ENCODE peak calls at places on chromosomes 11 and 22, in eight cellular contexts. X is osteoblast; Q is activated naive CD4-positive, alpha-beta T cell; V is adrenal gland; S is endothelial cell; L is dermis blood vessel endothelial cell; I is cardiac fibroblast; M is naive thymus-derived CD4-positive, alpha-beta T cell. U is an unnamed sample.

GRCh38 chr11:65649656-65650546 is 12.0 kb downstream of the SIPA1 start:
- DNase-seq in X (peak), Q (no peak), V (no peak), S (no peak), L (no peak), I (no peak), M (no peak), U (no peak)

GRCh38 chr22:24807284-24807950 is 1.4 kb downstream of the SGSM1 start:
- DNase-seq in X (peak), Q (no peak), V (peak), S (peak), L (no peak), I (peak), M (peak), U (peak)

GRCh38 chr11:123478352-123478986 is 48.4 kb downstream of the GRAMD1B start:
- DNase-seq in X (peak), Q (no peak), V (peak), S (peak), L (peak), I (peak), M (peak), U (peak)

GRCh38 chr11:69563946-69564780 is 76.8 kb upstream of the CCND1 start:
- DNase-seq in X (no peak), Q (no peak), V (no peak), S (no peak), L (no peak), I (no peak), M (no peak), U (no peak)

GRCh38 chr22:40434745-40435144 is 64.4 kb downstream of the SGSM3 start:
- DNase-seq in X (no peak), Q (no peak), V (no peak), S (no peak), L (no peak), I (no peak), M (no peak), U (no peak)

GRCh38 chr11:63504054-63504453 is 1.8 kb upstream of the LGALS12 start:
- DNase-seq in X (no peak), Q (no peak), V (no peak), S (no peak), L (no peak), I (no peak), M (no peak), U (no peak)

GRCh38 chr11:62601114-62601363 is 626 bp downstream of the MTA2 start:
- DNase-seq in X (peak), Q (peak), V (peak), S (no peak), L (peak), I (no peak), M (no peak), U (no peak)

GRCh38 chr22:38327805-38328204 is 10.6 kb upstream of the CSNK1E start:
- DNase-seq in X (peak), Q (no peak), V (no peak), S (no peak), L (peak), I (peak), M (no peak), U (no peak)

GRCh38 chr11:131944709-131945108 is 574.3 kb downstream of the NTM start:
- DNase-seq in X (no peak), Q (no peak), V (no peak), S (no peak), L (no peak), I (peak), M (no peak), U (no peak)

GRCh38 chr11:130486981-130487380 is 38.5 kb downstream of the ADAMTS15 start:
- DNase-seq in X (no peak), Q (no peak), V (no peak), S (no peak), L (no peak), I (no peak), M (no peak), U (no peak)

GRCh38 chr11:104405277-104405676 is 241.3 kb upstream of the PDGFD start:
- DNase-seq in X (no peak), Q (no peak), V (no peak), S (no peak), L (no peak), I (no peak), M (no peak), U (no peak)

GRCh38 chr22:22593964-22594656 is 35.0 kb upstream of the PRAME start:
- DNase-seq in X (no peak), Q (peak), V (peak), S (peak), L (peak), I (peak), M (peak), U (peak)

GRCh38 chr11:10096987-10097386 is 197.0 kb downstream of the SBF2 start:
- DNase-seq in X (no peak), Q (no peak), V (no peak), S (no peak), L (peak), I (no peak), M (no peak), U (no peak)

GRCh38 chr11:34682822-34683221 is 61.9 kb downstream of the EHF start:
- DNase-seq in X (no peak), Q (no peak), V (no peak), S (no peak), L (peak), I (no peak), M (no peak), U (no peak)

GRCh38 chr11:12098601-12099000 is 11.8 kb upstream of the MICAL2 start:
- DNase-seq in X (no peak), Q (no peak), V (no peak), S (no peak), L (no peak), I (no peak), M (no peak), U (no peak)

GRCh38 chr11:72319261-72319660 is 75.3 kb upstream of the PHOX2A start:
- DNase-seq in X (no peak), Q (no peak), V (no peak), S (no peak), L (no peak), I (no peak), M (no peak), U (no peak)

GRCh38 chr11:86484795-86485166 is 110.1 kb downstream of the CCDC81 start:
- DNase-seq in X (no peak), Q (no peak), V (no peak), S (no peak), L (peak), I (no peak), M (no peak), U (no peak)

GRCh38 chr22:36417281-36417686 is 29.5 kb upstream of the MYH9 start:
- DNase-seq in X (peak), Q (no peak), V (peak), S (no peak), L (peak), I (no peak), M (no peak), U (no peak)

GRCh38 chr11:44088377-44088776 is 7.1 kb upstream of the EXT2 start:
- DNase-seq in X (no peak), Q (no peak), V (no peak), S (no peak), L (no peak), I (no peak), M (no peak), U (no peak)

GRCh38 chr11:125593113-125593761 is 585 bp downstream of the STT3A start:
- DNase-seq in X (no peak), Q (no peak), V (peak), S (no peak), L (peak), I (peak), M (peak), U (no peak)

GRCh38 chr11:60957188-60957587 is 5.2 kb upstream of the SLC15A3 start:
- DNase-seq in X (peak), Q (no peak), V (no peak), S (no peak), L (no peak), I (peak), M (no peak), U (no peak)

GRCh38 chr11:111526501-111526900 is 11.9 kb downstream of the HOATZ start:
- DNase-seq in X (peak), Q (no peak), V (no peak), S (no peak), L (peak), I (no peak), M (no peak), U (no peak)

GRCh38 chr22:20606041-20606783 is 98.8 kb downstream of the MED15 start:
- DNase-seq in X (peak), Q (no peak), V (peak), S (peak), L (peak), I (peak), M (peak), U (peak)

GRCh38 chr11:113531575-113532451 is 56.6 kb upstream of the DRD2 start:
- DNase-seq in X (no peak), Q (no peak), V (no peak), S (no peak), L (no peak), I (peak), M (no peak), U (no peak)

GRCh38 chr11:109140426-109140825 is 281.6 kb upstream of the C11orf87 start:
- DNase-seq in X (no peak), Q (no peak), V (no peak), S (no peak), L (no peak), I (no peak), M (no peak), U (no peak)

GRCh38 chr11:86515297-86516094 is 140.8 kb downstream of the CCDC81 start:
- DNase-seq in X (peak), Q (no peak), V (peak), S (peak), L (peak), I (peak), M (no peak), U (no peak)

GRCh38 chr11:612201-612960 is 3.4 kb downstream of the IRF7 start:
- DNase-seq in X (peak), Q (no peak), V (no peak), S (no peak), L (peak), I (peak), M (no peak), U (no peak)

GRCh38 chr22:37409557-37409956 is 17.7 kb downstream of the ELFN2 start:
- DNase-seq in X (no peak), Q (no peak), V (no peak), S (no peak), L (no peak), I (no peak), M (no peak), U (no peak)

GRCh38 chr11:27757953-27758352 is 57.7 kb upstream of the BDNF start:
- DNase-seq in X (peak), Q (no peak), V (peak), S (no peak), L (peak), I (peak), M (no peak), U (no peak)